ENCODE peak calls at places on chromosomes 4 and X, in four cellular contexts. A is breast epithelium, Y is fibroblast of lung, T is colonic mucosa. U is an unnamed sample.
A peak's percentile ranks its signal among the peaks of the same experiment; 100 is the strongest.

GRCh38 chr4:80219301-80220025 is 22.2 kb downstream of the PRDM8 start:
- DNase-seq in A (no peak), Y (no peak), T (no peak), U (no peak)

GRCh38 chr4:118086334-118086733 is 52.0 kb downstream of the NDST3 start:
- DNase-seq in A (no peak), Y (peak; percentile 42), T (no peak), U (no peak)

GRCh38 chr4:26455571-26455970 is 34.7 kb downstream of the CCKAR start:
- DNase-seq in A (no peak), Y (no peak), T (no peak), U (peak; percentile 70)

GRCh38 chrX:148043456-148043855 is 62.3 kb downstream of the FMR1NB start:
- DNase-seq in A (no peak), Y (peak; percentile 13), T (no peak), U (no peak)

GRCh38 chrX:2342878-2343277 is 157.9 kb downstream of the DHRSX start:
- DNase-seq in A (no peak), Y (peak; percentile 65), T (no peak), U (no peak)

GRCh38 chr4:1380368-1381151 is 25.7 kb downstream of the NKX1-1 start:
- DNase-seq in A (peak; percentile 47), Y (no peak), T (no peak), U (no peak)

GRCh38 chr4:73740353-73740778 is at the start of gene CXCL8:
- DNase-seq in A (peak; percentile 81), Y (peak; percentile 82), T (peak; percentile 87), U (no peak)

GRCh38 chr4:133812236-133812635 is 389.4 kb downstream of the PABPC4L start:
- DNase-seq in A (no peak), Y (no peak), T (no peak), U (no peak)

GRCh38 chr4:73211968-73212367 is 46.6 kb downstream of the ANKRD17 start:
- DNase-seq in A (no peak), Y (no peak), T (no peak), U (no peak)

GRCh38 chrX:39645059-39645895 is 452.5 kb downstream of the BCOR start:
- DNase-seq in A (no peak), Y (peak; percentile 83), T (peak; percentile 25), U (no peak)

GRCh38 chrX:17375361-17375630 is 296 bp downstream of the NHS start:
- DNase-seq in A (no peak), Y (no peak), T (peak; percentile 19), U (no peak)

GRCh38 chr4:10289534-10289899 is 167.7 kb downstream of the ZNF518B start:
- DNase-seq in A (no peak), Y (no peak), T (no peak), U (no peak)

GRCh38 chr4:10288830-10289533 is 168.2 kb downstream of the ZNF518B start:
- DNase-seq in A (no peak), Y (no peak), T (no peak), U (no peak)

GRCh38 chr4:10281996-10282395 is 165.4 kb upstream of the WDR1 start:
- DNase-seq in A (no peak), Y (no peak), T (no peak), U (no peak)

GRCh38 chr4:10283761-10284160 is 167.2 kb upstream of the WDR1 start:
- DNase-seq in A (no peak), Y (no peak), T (no peak), U (no peak)

DNA sequence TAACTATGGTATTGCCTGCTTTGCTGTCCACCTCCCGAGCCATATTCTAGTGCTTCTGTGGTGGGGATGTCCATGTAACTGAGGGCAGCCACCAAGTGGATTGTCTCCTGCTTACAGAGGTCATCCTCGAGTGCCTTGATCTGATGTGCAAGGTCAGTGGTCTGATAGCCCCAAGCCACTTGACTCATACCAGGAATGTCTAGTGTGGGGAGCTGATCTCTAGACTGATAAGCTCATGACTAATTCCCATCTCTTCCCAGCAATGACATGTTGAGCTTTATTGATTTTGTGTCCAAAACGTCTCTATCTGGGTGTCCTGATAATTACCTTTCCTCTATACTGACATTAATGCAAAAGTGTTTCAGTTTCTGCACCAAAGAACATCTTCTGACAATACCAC is 168.4 kb upstream of the WDR1 start:
- DNase-seq in A (no peak), Y (no peak), T (no peak), U (no peak)
- H3K4me1 ChIP-seq in A (no peaks in the 10 kb centered on the region), Y (no peaks in the 10 kb centered on the region), T (no peaks in the 10 kb centered on the region), U (no peaks in the 10 kb centered on the region)

GRCh38 chrX:20594985-20595384 is 328.3 kb upstream of the RPS6KA3 start:
- DNase-seq in A (no peak), Y (peak; percentile 0), T (no peak), U (no peak)
- TF ChIP-seq CTCF in A (no peak), Y (no peak), T (no peak), U (no peak)

GRCh38 chr4:13523591-13524503 is 20.5 kb downstream of the NKX3-2 start:
- DNase-seq in A (no peak), Y (no peak), T (no peak), U (no peak)
- H3K4me1 ChIP-seq in A (no peaks in the 10 kb centered on the region), Y (no peaks in the 10 kb centered on the region), T (no peaks in the 10 kb centered on the region), U (peaks cover 24% of the 10 kb centered on the region)

GRCh38 chr4:77699731-77700210 is 94.2 kb downstream of the CXCL13 start:
- DNase-seq in A (no peak), Y (peak; percentile 96), T (no peak), U (no peak)
- TF ChIP-seq CTCF in A (no peak), Y (no peak), T (no peak), U (no peak)

DNA sequence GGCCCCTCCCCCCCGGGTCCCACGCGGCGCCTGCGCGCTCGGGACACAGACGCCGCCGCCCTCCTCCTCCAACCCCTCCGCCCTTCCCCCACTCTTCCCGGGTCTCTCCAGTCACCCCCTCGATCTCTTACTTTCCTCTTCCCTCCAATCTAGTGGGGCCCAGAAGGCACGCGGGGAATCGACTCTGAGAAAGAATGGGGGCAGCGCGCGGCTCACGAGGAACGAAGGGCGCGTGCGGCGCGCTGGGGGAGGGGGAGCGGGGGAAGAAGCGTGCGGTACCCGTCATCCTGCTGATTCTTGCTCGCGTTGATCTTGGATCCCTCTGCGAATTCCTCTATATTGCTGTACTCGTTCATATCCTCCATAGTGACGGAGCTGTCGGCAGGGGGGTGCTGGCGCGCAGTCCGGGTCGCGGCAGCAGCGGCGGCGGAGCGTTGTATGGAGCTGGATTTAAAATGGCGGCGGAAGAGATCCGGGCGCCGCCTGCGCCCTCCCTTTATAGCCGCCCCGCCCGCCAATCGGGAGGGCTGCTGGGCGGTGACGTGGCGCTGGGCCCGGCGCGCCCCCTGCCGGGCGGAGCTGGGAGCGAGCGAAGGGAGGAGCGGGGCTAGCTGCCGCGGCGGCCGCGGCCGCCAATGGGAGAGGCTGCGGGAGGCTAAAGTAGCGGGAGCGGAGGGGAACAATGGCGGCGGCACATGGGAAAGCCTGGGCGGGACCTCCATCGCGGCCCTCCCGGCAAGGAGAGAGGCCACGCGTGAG is 1.1 kb downstream of the HNRNPDL start:
- DNase-seq in A (peak; percentile 93), Y (peak; percentile 90), T (peak; percentile 93), U (peak; percentile 92)
- H3K4me1 ChIP-seq in A (no peaks in the 10 kb centered on the region), Y (peaks cover 11% of the 10 kb centered on the region), T (peaks cover 12% of the 10 kb centered on the region), U (peaks cover 50% of the 10 kb centered on the region)

GRCh38 chrX:102841706-102842003 is 95.4 kb upstream of the RAB40AL start:
- DNase-seq in A (no peak), Y (no peak), T (no peak), U (no peak)

GRCh38 chrX:102835504-102836146 is 101.4 kb upstream of the RAB40AL start:
- DNase-seq in A (no peak), Y (peak; percentile 51), T (no peak), U (no peak)

GRCh38 chrX:102837843-102838242 is 99.2 kb upstream of the RAB40AL start:
- DNase-seq in A (no peak), Y (no peak), T (no peak), U (no peak)

GRCh38 chrX:102845020-102845419 is 92.1 kb upstream of the RAB40AL start:
- DNase-seq in A (no peak), Y (no peak), T (no peak), U (no peak)

GRCh38 chrX:102840871-102841705 is 96.0 kb upstream of the RAB40AL start:
- DNase-seq in A (no peak), Y (peak; percentile 22), T (no peak), U (no peak)
- TF ChIP-seq CTCF in A (no peak), Y (peak; percentile 26), T (no peak), U (no peak)

GRCh38 chrX:136762820-136763452 is 17.8 kb downstream of the ARHGEF6 start:
- DNase-seq in A (no peak), Y (no peak), T (no peak), U (no peak)
- H3K4me1 ChIP-seq in A (peaks cover 7% of the 10 kb centered on the region), Y (no peaks in the 10 kb centered on the region), T (no peaks in the 10 kb centered on the region), U (peaks cover 13% of the 10 kb centered on the region)

DNA sequence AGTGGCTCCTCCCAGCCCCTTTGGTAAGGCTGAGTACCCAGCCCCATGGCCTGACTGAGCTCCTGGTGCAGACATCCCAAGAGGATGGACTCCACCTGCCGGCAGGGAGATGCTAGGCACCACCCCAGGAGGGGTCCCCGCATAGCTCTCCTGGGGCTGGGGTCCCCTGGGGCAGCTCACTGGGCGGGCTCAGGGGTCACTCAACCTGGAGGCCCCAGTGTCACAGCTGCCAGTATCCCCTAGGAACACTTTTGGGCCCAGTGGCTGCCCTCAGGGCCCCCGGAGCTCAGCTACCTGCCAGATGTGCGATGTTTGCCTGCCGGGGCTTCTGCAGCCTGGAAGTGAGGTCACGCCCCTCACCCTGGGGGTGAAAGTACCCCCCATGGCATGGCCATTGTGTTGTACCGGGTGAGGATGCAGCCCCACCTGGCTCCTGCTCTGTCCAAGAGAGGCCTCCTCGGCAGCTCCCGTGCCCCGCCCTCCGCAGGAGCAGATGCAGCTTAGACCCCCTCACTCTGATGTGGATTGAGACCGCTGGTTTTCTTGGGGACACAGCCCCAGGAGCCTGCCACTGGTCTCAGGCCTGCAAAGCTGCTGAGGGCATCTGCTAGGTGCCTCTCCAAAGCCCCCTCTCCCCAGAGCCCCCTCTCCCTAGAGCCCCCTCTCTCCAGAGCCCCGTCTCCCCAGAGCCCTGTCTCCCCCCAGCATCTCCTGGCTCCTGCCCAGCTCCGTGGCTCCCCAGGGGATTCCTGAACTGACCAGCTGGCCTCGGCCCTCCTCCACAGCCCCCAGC is 6.7 kb upstream of the HGFAC start:
- DNase-seq in A (no peak), Y (no peak), T (no peak), U (no peak)
- TF ChIP-seq CTCF in A (no peak), Y (no peak), T (no peak), U (no peak)

DNA sequence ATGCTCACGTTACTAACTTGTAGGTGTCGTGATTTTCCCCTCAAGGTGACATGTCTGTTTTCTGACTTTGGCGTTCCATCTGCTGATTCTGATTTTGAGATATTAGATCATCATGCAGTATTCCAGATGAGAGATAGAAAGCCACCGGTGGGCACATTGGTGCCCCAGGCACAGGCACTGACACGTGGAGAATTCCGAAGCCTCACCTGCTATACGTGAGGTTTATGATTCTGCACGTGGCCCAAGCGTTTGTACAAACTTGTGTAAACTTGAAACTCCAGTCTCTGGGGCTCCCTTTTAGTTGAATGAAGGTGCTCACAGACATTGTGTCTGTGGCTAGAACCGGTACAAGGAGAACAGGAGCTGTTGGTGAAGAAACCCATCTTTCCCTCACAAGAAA is 81.1 kb downstream of the TENM3 start:
- DNase-seq in A (no peak), Y (no peak), T (no peak), U (no peak)
- H3K4me1 ChIP-seq in A (no peaks in the 10 kb centered on the region), Y (no peaks in the 10 kb centered on the region), T (no peaks in the 10 kb centered on the region), U (no peaks in the 10 kb centered on the region)